ENCODE peak calls at places on chromosomes 6 and 20, in four cellular contexts. B is H9, J is neuronal stem cell, D is IMR-90. M is an unnamed sample.

GRCh38 chr6:4775591-4776492 is at the start of gene CDYL:
- DNase-seq in B (peak), J (peak), D (peak), M (peak)

GRCh38 chr6:123838612-123839279 is 35.1 kb downstream of the NKAIN2 start:
- DNase-seq in B (no peak), J (no peak), D (no peak), M (peak)

GRCh38 chr6:139243531-139243930 is 48.3 kb downstream of the TXLNB start:
- DNase-seq in B (no peak), J (no peak), D (peak), M (no peak)

GRCh38 chr6:26268659-26269402 is 96.2 kb upstream of the BTN3A2 start:
- DNase-seq in B (peak), J (peak), D (peak), M (peak)

GRCh38 chr6:39082310-39082709 is 32.7 kb downstream of the SAYSD1 start:
- DNase-seq in B (peak), J (no peak), D (no peak), M (no peak)

GRCh38 chr6:170180671-170181337 is 110.1 kb downstream of the DLL1 start:
- DNase-seq in B (no peak), J (no peak), D (no peak), M (no peak)

GRCh38 chr6:52598824-52599190 is 21.9 kb upstream of the TRAM2 start:
- DNase-seq in B (no peak), J (no peak), D (no peak), M (no peak)

GRCh38 chr6:145836170-145836569 is 21.6 kb upstream of the FBXO30 start:
- DNase-seq in B (no peak), J (no peak), D (peak), M (peak)

GRCh38 chr6:2979819-2980464 is 8.6 kb upstream of the SERPINB6 start:
- DNase-seq in B (no peak), J (no peak), D (no peak), M (peak)

GRCh38 chr20:36147707-36148106 is 6.8 kb upstream of the EPB41L1 start:
- DNase-seq in B (no peak), J (no peak), D (peak), M (no peak)

GRCh38 chr20:4102381-4102780 is 87.0 kb upstream of the RNF24 start:
- DNase-seq in B (no peak), J (no peak), D (peak), M (no peak)

GRCh38 chr6:4637691-4638433 is 138.3 kb upstream of the CDYL start:
- DNase-seq in B (no peak), J (no peak), D (peak), M (no peak)

GRCh38 chr6:144897441-144897921 is 612.3 kb downstream of the UTRN start:
- DNase-seq in B (no peak), J (no peak), D (peak), M (peak)

GRCh38 chr6:167056370-167056769 is 57.2 kb downstream of the CEP43 start:
- DNase-seq in B (no peak), J (no peak), D (no peak), M (no peak)

GRCh38 chr20:42775866-42776265 is 413.8 kb downstream of the PTPRT start:
- DNase-seq in B (no peak), J (no peak), D (no peak), M (peak)

GRCh38 chr6:158905277-158905676 is 86.1 kb upstream of the EZR start:
- DNase-seq in B (no peak), J (no peak), D (peak), M (no peak)

GRCh38 chr20:31630187-31630790 is 7.4 kb upstream of the COX4I2 start:
- DNase-seq in B (no peak), J (no peak), D (no peak), M (no peak)

DNA sequence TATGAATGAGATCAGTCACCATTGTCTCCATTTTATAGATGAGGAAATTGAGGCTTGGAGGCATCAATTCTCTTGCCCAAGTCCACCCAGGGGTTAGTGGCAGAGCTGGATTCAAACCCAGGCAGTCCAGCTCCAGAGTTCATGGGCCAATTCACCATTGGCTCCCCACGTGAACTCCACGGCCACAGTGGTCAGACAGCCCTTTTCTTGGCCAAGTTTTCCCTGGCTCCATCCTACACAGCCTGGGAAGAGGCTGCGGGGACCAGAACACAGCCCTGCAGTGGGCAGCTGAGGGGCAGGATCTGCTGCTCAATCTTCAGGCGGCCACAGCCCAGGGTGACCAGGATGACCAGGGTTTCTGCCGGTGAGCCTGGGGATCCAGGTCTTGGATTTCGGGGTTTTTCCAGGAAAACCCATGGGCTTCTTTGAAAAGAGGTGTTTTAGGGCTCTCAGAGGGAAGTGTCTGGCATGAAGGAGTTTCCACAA is 20.4 kb downstream of the TGM2 start:
- DNase-seq in B (no peak), J (no peak), D (no peak), M (no peak)
- H3K18ac ChIP-seq in B (no peak), J (peak), D (peak), M (no peak)

GRCh38 chr20:61278296-61278695 is 26.2 kb downstream of the CDH4 start:
- DNase-seq in B (no peak), J (no peak), D (no peak), M (no peak)
- H3K4me2 ChIP-seq in B (no peak), J (no peak), D (no peak), M (no peak)

DNA sequence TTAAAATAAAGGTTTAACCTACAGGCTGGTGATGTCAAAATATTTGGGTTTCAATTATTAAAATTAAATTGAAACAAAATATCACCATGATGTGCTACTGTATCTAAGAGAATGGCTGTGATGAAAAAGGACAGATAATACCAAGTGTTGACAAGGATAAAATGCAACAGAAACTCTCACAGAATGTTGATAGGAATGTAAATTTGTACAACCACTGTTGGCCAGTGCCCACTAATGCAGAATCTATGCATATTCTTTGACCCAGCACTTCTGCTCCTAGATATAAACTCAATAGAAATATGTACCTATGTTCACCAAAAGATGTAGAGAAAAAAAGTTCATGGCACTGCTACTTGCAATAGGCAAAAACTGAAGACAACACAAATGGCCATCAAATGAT is 41.1 kb upstream of the BTBD3 start:
- DNase-seq in B (no peak), J (no peak), D (no peak), M (no peak)
- H3K18ac ChIP-seq in B (no peak), J (no peak), D (no peak), M (no peak)

DNA sequence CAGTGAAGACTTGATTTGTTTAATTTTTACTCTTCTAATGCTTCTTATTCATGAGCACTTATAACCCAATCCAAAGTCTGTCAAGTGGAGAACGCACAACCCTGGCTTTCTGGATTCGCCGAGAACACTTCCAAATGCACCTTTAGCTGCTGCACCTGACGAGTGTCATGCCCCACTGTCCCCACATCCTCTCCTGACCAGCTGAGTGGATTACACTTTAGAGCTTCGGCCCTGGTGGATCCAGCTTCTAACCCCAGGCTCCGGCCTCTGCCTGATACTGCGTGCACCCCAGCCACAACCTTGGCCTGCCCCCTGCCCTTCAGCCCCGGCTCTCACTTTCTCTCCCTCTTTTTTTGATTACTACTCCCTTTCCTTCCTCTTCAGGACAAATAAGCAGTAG is 258.8 kb downstream of the TMEM242 start:
- DNase-seq in B (no peak), J (no peak), D (no peak), M (no peak)
- H3K4me2 ChIP-seq in B (no peak), J (no peak), D (no peak), M (no peak)

GRCh38 chr20:47647994-47648393 is 137.3 kb downstream of the SULF2 start:
- DNase-seq in B (no peak), J (no peak), D (no peak), M (no peak)

GRCh38 chr20:47642118-47642517 is 140.4 kb downstream of the NCOA3 start:
- DNase-seq in B (no peak), J (no peak), D (no peak), M (no peak)

GRCh38 chr20:47638851-47639250 is 137.2 kb downstream of the NCOA3 start:
- DNase-seq in B (no peak), J (no peak), D (no peak), M (no peak)

GRCh38 chr20:47645632-47646031 is 139.6 kb downstream of the SULF2 start:
- DNase-seq in B (no peak), J (no peak), D (no peak), M (no peak)

GRCh38 chr20:47642624-47643023 is 140.9 kb downstream of the NCOA3 start:
- DNase-seq in B (no peak), J (no peak), D (no peak), M (no peak)
- H3K18ac ChIP-seq in B (no peak), J (no peak), D (no peak), M (no peak)

DNA sequence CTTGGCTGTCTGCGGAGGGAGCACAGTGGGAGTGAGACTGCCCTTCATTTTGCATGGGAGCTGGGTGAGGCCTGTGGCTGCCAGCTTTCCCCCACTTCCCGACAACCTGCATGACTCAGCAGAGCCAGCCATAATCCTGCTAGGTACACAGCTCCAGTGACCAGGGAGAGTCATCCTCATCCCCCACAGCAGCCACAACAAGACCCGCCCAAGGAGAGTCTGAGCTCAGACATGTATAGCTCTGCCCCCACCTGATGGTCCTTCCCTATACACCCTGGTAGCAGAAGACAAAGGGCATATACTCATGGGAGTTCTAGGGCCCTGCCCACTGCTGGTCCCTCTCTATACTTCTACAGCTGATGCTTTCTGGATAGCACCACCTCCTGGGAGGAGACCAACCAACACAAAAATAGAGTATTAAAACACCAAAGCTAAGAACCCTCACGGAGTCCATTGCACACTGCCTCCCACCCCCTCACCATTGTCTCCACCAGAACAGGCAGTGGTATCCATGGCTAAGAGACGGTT is 29.3 kb upstream of the TPD52L1 start:
- DNase-seq in B (no peak), J (no peak), D (no peak), M (peak)
- H3K4me2 ChIP-seq in B (no peak), J (no peak), D (no peak), M (no peak)

GRCh38 chr6:73085362-73085975 is 139.8 kb downstream of the KHDC1L start:
- DNase-seq in B (no peak), J (peak), D (peak), M (peak)
- H3K18ac ChIP-seq in B (no peak), J (no peak), D (no peak), M (peak)

GRCh38 chr6:15148356-15149058 is 97.4 kb upstream of the JARID2 start:
- DNase-seq in B (peak), J (no peak), D (peak), M (peak)

GRCh38 chr6:15143540-15143939 is 102.3 kb upstream of the JARID2 start:
- DNase-seq in B (no peak), J (no peak), D (no peak), M (no peak)

GRCh38 chr6:15153191-15153590 is 92.7 kb upstream of the JARID2 start:
- DNase-seq in B (no peak), J (no peak), D (no peak), M (no peak)

GRCh38 chr6:15152720-15153119 is 93.1 kb upstream of the JARID2 start:
- DNase-seq in B (no peak), J (no peak), D (no peak), M (no peak)

DNA sequence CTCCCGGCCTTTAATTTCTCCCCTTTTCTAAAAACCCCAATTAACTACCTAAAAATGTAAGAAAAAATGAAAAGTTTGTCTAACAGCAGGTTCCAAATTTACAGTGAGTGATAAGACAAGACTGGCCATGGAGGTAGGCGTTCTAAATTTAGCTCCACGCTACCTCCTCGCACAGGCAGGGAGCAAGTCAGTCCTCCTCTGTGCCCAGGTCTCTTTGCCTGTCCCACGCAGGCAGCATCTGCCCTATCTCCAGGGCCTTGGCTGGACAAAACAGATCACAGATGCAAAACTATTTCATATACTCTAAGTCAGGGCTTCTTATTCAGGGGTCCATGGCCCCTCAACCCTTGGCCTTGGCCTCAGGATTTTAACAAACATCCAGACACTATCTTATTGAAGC is 98.0 kb upstream of the JARID2 start:
- DNase-seq in B (no peak), J (no peak), D (no peak), M (no peak)
- H3K4me2 ChIP-seq in B (no peak), J (no peak), D (no peak), M (no peak)

GRCh38 chr6:96816182-96816888 is 20.9 kb downstream of the GPR63 start:
- DNase-seq in B (peak), J (no peak), D (peak), M (peak)
- H3K18ac ChIP-seq in B (no peak), J (no peak), D (peak), M (peak)

GRCh38 chr6:41153992-41154625 is at the start of gene TREML1:
- DNase-seq in B (no peak), J (no peak), D (no peak), M (no peak)

GRCh38 chr6:41155132-41155805 is 1.1 kb upstream of the TREML1 start:
- DNase-seq in B (no peak), J (no peak), D (peak), M (no peak)

GRCh38 chr6:41150671-41151070 is 3.5 kb downstream of the TREML1 start:
- DNase-seq in B (no peak), J (no peak), D (no peak), M (peak)

GRCh38 chr6:41156001-41156400 is 1.9 kb upstream of the TREML1 start:
- DNase-seq in B (no peak), J (no peak), D (no peak), M (no peak)

GRCh38 chr6:41153451-41153850 is 696 bp downstream of the TREML1 start:
- DNase-seq in B (no peak), J (no peak), D (no peak), M (peak)
- H3K4me2 ChIP-seq in B (no peak), J (no peak), D (no peak), M (no peak)

M was measured in mesendoderm.